ENCODE peak calls at places on chromosome 19, in nine cellular contexts. A, O, T, V, P, S, U, Y and C are unnamed samples.

GRCh38 chr19:52897149-52897935 is at the start of gene ZNF320:
- DNase-seq in A (peak; percentile 94), O (peak; percentile 86), T (peak; percentile 85), V (peak; percentile 96), P (peak; percentile 98), S (peak; percentile 98), U (peak; percentile 87), Y (peak; percentile 62), C (peak; percentile 88)

GRCh38 chr19:36142046-36142445 is 2.2 kb downstream of the CAPNS1 start:
- DNase-seq in A (no peak), O (no peak), T (no peak), V (no peak), P (no peak), S (no peak), U (no peak), Y (no peak), C (no peak)

GRCh38 chr19:38817081-38817480 is 4.3 kb upstream of the LGALS4 start:
- DNase-seq in A (no peak), O (no peak), T (no peak), V (no peak), P (no peak), S (peak; percentile 58), U (no peak), Y (no peak), C (no peak)

GRCh38 chr19:46180701-46181385 is 32.8 kb downstream of the IGFL2 start:
- DNase-seq in A (peak; percentile 85), O (no peak), T (no peak), V (no peak), P (no peak), S (no peak), U (peak; percentile 22), Y (no peak), C (peak; percentile 89)

GRCh38 chr19:37218592-37218935 is 550 bp downstream of the ZNF383 start:
- DNase-seq in A (no peak), O (no peak), T (peak; percentile 15), V (no peak), P (no peak), S (no peak), U (peak; percentile 39), Y (no peak), C (no peak)

GRCh38 chr19:33506498-33506897 is 15.1 kb downstream of the PEPD start:
- DNase-seq in A (no peak), O (no peak), T (no peak), V (no peak), P (no peak), S (no peak), U (no peak), Y (no peak), C (no peak)

GRCh38 chr19:41551212-41551610 is 24.8 kb upstream of the CEACAM21 start:
- DNase-seq in A (no peak), O (no peak), T (no peak), V (no peak), P (no peak), S (no peak), U (no peak), Y (no peak), C (no peak)

GRCh38 chr19:46788101-46788967 is at the start of gene SLC1A5:
- DNase-seq in A (peak; percentile 97), O (peak; percentile 96), T (peak; percentile 86), V (peak; percentile 97), P (peak; percentile 99), S (peak; percentile 99), U (peak; percentile 96), Y (peak; percentile 77), C (peak; percentile 94)

GRCh38 chr19:35299523-35300339 is 7.8 kb downstream of the MAG start:
- DNase-seq in A (no peak), O (no peak), T (no peak), V (no peak), P (no peak), S (no peak), U (no peak), Y (no peak), C (no peak)

GRCh38 chr19:17232258-17232657 is 6.2 kb downstream of the OCEL1 start:
- DNase-seq in A (no peak), O (no peak), T (no peak), V (no peak), P (no peak), S (no peak), U (no peak), Y (no peak), C (no peak)

GRCh38 chr19:29682236-29682895 is 17.1 kb downstream of the PLEKHF1 start:
- DNase-seq in A (no peak), O (no peak), T (no peak), V (no peak), P (no peak), S (peak; percentile 74), U (no peak), Y (no peak), C (no peak)

GRCh38 chr19:7642295-7643046 is 5.6 kb downstream of the STXBP2 start:
- DNase-seq in A (no peak), O (no peak), T (no peak), V (no peak), P (no peak), S (no peak), U (no peak), Y (no peak), C (no peak)

GRCh38 chr19:7640803-7641202 is 3.9 kb downstream of the STXBP2 start:
- DNase-seq in A (no peak), O (no peak), T (no peak), V (no peak), P (no peak), S (no peak), U (no peak), Y (no peak), C (no peak)

GRCh38 chr19:7639863-7640348 is 3.0 kb downstream of the STXBP2 start:
- DNase-seq in A (no peak), O (no peak), T (no peak), V (no peak), P (no peak), S (no peak), U (no peak), Y (no peak), C (no peak)

GRCh38 chr19:7638802-7639465 is 2.0 kb downstream of the STXBP2 start:
- DNase-seq in A (no peak), O (no peak), T (no peak), V (no peak), P (no peak), S (no peak), U (no peak), Y (no peak), C (no peak)

DNA sequence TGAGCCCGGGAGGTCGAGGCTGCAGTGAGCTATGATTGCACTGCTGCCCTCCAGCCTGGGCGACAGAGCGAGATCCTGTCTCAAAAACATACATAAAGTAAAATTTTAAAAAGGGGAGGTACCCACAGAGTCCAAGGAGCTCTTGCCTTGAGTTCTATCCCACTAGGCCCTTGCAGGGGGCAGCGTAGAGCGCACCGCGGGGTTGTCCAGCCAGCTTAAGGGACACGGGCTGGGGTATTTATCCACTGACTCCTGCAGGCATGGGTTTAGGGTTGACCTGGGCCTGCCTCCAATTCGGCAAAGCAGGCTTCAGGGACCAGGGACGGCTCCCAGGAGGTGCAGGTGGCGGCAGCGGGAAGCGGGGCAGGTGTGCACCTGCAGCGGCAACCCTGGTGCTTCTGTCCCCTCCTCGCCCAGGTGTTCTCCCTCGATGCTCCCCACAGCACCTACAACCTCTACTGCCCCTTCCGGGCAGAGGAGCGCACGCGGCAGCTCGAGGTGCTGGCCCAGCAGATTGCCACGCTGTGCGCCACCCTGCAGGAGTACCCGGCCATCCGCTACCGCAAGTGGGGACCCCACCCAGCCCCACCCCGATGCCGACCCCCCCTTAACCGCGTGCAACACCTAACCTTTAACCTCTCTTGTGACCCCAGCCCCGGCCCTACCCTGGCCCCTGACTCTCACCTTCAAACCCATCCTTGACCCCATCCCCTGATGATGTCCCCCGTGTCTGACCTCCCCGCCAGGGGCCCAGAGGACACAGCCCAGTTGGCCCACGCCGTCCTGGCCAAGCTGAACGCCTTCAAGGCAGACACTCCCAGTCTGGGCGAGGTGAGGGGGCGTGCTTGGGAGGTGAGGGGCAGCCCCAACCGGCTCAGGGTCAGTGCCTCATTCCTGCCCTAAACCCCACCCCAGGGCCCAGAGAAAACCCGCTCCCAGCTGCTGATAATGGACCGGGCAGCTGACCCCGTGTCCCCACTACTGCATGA is 4.7 kb downstream of the STXBP2 start:
- DNase-seq in A (no peak), O (no peak), T (no peak), V (no peak), P (no peak), S (no peak), U (no peak), Y (no peak), C (no peak)
- TF ChIP-seq CTCF in A (peak; percentile 5), O (no peak), T (no peak), V (no peak), P (no peak), S (no peak), U (peak; percentile 6), Y (no peak), C (no peak)

DNA sequence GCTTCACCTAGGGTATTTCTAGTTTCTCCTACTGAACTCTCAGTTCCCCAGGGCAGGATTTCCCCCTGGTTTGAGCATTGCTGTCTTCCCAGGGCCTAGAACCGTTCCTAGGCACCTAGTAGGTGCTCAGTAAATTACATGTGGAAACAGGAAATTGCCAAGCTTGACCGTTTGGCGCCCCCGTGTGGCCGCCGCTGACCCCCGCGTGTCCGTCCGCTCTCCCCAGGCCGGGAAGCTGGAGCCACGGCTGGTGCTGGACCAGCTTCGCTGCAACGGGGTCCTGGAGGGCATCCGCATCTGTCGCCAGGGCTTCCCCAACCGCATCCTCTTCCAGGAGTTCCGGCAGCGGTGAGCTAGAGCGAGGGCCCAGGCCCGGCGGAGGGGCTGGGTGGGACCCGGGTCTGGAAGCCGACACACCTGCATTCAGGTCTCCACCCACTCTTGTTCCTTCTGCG is 55.5 kb downstream of the MYH14 start:
- DNase-seq in A (no peak), O (no peak), T (no peak), V (no peak), P (no peak), S (no peak), U (no peak), Y (no peak), C (no peak)
- TF ChIP-seq CTCF in A (no peak), O (no peak), T (peak; percentile 78), V (no peak), P (no peak), S (peak; percentile 27), U (no peak), Y (peak; percentile 88), C (no peak)

DNA sequence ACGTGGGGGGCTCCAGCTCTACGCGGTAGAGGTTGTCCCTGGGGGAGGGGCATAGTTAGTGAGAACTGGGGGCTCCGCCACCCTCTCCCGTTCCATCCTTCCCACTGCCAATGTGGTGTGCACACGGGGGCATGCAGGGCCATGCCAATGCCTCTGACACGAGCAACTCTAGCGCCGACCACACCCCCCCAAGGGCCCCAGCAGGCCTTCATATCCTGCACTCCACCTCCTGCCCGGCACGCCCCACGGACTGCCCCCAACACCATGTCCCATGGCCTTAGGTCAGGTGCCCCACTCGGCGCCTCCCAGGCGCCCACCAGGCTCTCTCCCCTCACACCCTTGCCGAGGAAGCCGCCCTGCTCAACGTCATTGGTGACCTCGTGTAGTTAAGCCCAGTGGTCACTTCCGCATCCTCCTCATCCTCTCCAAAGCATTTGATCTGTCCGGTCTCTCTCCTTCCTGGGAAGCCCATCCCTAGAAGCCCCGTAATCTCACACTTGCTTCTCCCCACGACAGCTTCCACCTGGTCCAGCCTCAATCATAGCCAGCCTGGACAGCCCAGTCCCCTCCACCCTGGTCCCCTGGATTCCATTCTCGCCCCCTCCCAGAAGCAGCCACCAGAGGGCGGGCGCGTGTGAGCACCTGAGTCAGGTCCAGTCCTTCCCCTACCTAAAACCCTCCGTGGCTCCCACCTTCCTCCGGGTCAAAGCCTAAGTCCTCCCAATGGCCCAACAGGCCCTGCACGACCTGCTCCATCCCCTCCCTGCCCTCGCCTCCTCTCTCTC is 2.1 kb downstream of the SEMA6B start:
- DNase-seq in A (no peak), O (no peak), T (no peak), V (no peak), P (no peak), S (peak; percentile 86), U (no peak), Y (no peak), C (no peak)
- TF ChIP-seq CTCF in A (peak; percentile 37), O (no peak), T (no peak), V (no peak), P (no peak), S (no peak), U (no peak), Y (no peak), C (peak; percentile 49)

GRCh38 chr19:7197169-7197759 is 97.0 kb downstream of the INSR start:
- DNase-seq in A (peak; percentile 83), O (peak; percentile 84), T (peak; percentile 87), V (peak; percentile 91), P (peak; percentile 94), S (peak; percentile 95), U (peak; percentile 96), Y (peak; percentile 52), C (peak; percentile 94)
- TF ChIP-seq CTCF in A (no peak), O (no peak), T (no peak), V (no peak), P (peak; percentile 2), S (no peak), U (no peak), Y (no peak), C (no peak)